ENCODE peak calls at places on chromosomes 12 and 14, in nine cellular contexts. E is AG10803, K is GM23338, P is WERI-Rb-1, B is ovary, L is AG04450, I is fibroblast of lung, V is astrocyte of the spinal cord, Y is psoas muscle. G is an unnamed sample.
A peak's percentile ranks its signal among the peaks of the same experiment; 100 is the strongest.

GRCh38 chr12:66600805-66601392 is 78.0 kb downstream of the GRIP1 start:
- DNase-seq in I (no peak), L (no peak), Y (no peak), V (no peak), P (no peak), K (no peak), E (no peak), B (no peak), G (no peak)

GRCh38 chr14:58639842-58640484 is 2.2 kb downstream of the DACT1 start:
- DNase-seq in E (peak; percentile 96), V (peak; percentile 87), K (peak; percentile 71), L (peak; percentile 49), B (peak; percentile 69), I (peak; percentile 91), Y (no peak), P (peak; percentile 58), G (peak; percentile 68)

GRCh38 chr12:47867496-47867941 is 37.3 kb downstream of the VDR start:
- DNase-seq in V (peak; percentile 90), Y (no peak), K (no peak), B (no peak), P (no peak), L (peak; percentile 70), I (peak; percentile 89), E (peak; percentile 85), G (no peak)

GRCh38 chr14:79011091-79011919 is 841.1 kb downstream of the NRXN3 start:
- DNase-seq in P (peak; percentile 11), L (peak; percentile 15), B (no peak), V (peak; percentile 81), E (peak; percentile 36), K (peak; percentile 65), I (peak; percentile 62), Y (no peak), G (no peak)

GRCh38 chr14:66005899-66006434 is 480.2 kb upstream of the CCDC196 start:
- DNase-seq in E (no peak), B (no peak), Y (no peak), P (no peak), L (no peak), K (no peak), V (no peak), I (no peak), G (no peak)

GRCh38 chr14:38838049-38838978 is 264.7 kb downstream of the SEC23A start:
- DNase-seq in V (no peak), L (no peak), E (no peak), Y (no peak), I (no peak), B (no peak), K (no peak), P (no peak), G (no peak)

GRCh38 chr14:29462772-29463171 is 464.9 kb downstream of the PRKD1 start:
- DNase-seq in B (no peak), Y (no peak), K (no peak), L (no peak), V (no peak), E (no peak), I (no peak), P (no peak), G (no peak)

GRCh38 chr12:5898874-5899273 is 46.2 kb downstream of the ANO2 start:
- DNase-seq in I (no peak), P (no peak), B (no peak), K (peak; percentile 76), E (no peak), V (no peak), L (no peak), Y (no peak), G (no peak)

GRCh38 chr14:71250791-71251190 is 343.5 kb downstream of the PCNX1 start:
- DNase-seq in B (no peak), K (no peak), Y (no peak), L (no peak), P (no peak), E (no peak), I (no peak), V (no peak), G (no peak)

GRCh38 chr14:22691171-22691570 is 47.0 kb upstream of the OR6J1 start:
- DNase-seq in Y (no peak), B (no peak), E (peak; percentile 72), I (peak; percentile 58), L (peak; percentile 1), P (no peak), K (no peak), V (peak; percentile 69), G (no peak)

GRCh38 chr14:90398315-90398811 is 1.5 kb downstream of the CALM1 start:
- DNase-seq in K (peak; percentile 22), B (peak; percentile 45), Y (peak; percentile 64), E (no peak), P (peak; percentile 27), I (no peak), V (peak; percentile 26), L (no peak), G (no peak)

GRCh38 chr12:109938947-109939346 is 38.9 kb downstream of the TCHP start:
- DNase-seq in P (no peak), B (no peak), Y (no peak), K (no peak), E (no peak), L (no peak), V (no peak), I (no peak), G (no peak)

GRCh38 chr14:60079723-60080122 is 12.0 kb upstream of the PCNX4 start:
- DNase-seq in P (no peak), E (no peak), K (peak; percentile 47), B (no peak), I (no peak), Y (no peak), V (no peak), L (no peak), G (no peak)

GRCh38 chr14:40317690-40318089 is 885.5 kb upstream of the FBXO33 start:
- DNase-seq in Y (no peak), L (no peak), E (no peak), I (no peak), B (no peak), K (no peak), P (no peak), V (no peak), G (no peak)

GRCh38 chr12:120939523-120939922 is 35.4 kb upstream of the SPPL3 start:
- DNase-seq in V (no peak), Y (peak; percentile 57), B (no peak), K (no peak), L (no peak), P (no peak), E (no peak), I (no peak), G (peak; percentile 10)

GRCh38 chr12:108573310-108573709 is 10.9 kb downstream of the ISCU start:
- DNase-seq in L (no peak), K (no peak), I (no peak), E (no peak), P (no peak), V (no peak), Y (no peak), B (no peak), G (no peak)

DNA sequence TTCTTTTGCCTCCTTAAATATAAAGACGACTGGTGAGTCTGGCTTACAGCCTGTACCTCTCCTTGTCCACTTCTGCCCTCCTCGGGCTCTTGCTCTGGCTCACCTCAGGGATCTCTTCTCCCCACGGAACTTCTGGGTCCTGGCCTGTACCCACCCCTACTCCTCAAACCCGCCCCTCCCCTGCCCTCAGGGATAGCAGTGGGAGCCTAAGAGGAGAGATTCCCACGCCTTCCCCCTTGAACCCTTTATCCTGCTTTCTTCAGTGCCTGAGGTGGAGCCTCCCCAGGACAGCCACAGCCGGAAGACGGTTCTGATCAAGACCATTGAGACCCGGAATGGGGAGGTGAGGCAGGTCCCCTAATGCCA is 2.7 kb downstream of the PRPH start:
- DNase-seq in V (no peak), B (no peak), E (no peak), L (no peak), I (no peak), Y (no peak), K (no peak), P (no peak), G (no peak)
- H3K4me3 ChIP-seq in V (no peak overlapping the region), B (no peak overlapping the region), E (no peak overlapping the region), L (no peak overlapping the region), I (no peak overlapping the region), Y (peak overlapping the region; percentile 41), K (peak overlapping the region; percentile 68), P (peak overlapping the region; percentile 60), G (no peak overlapping the region)

DNA sequence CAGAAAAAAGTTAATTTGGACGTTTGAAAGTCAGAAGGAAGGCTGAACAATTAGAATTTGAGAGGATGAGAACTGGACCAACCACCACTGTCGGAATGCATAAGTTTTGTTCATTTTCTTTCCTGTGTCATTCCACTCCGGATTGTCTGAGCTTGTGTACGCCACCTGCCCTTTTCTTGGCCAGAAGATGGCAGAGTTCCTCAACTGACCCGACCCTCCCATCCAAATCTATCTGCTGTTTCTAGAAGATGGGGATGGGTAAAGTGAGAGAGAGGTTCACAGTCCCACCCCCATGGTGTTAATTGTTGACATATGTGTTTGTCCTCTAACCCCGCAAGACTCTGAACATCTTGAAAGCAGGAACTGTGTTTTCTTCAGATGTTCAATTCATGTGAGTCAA is 388.0 kb downstream of the VRK1 start:
- DNase-seq in I (no peak), K (peak; percentile 48), B (no peak), Y (no peak), E (peak; percentile 7), V (peak; percentile 5), P (no peak), L (no peak), G (no peak)
- TF ChIP-seq CTCF in I (no peak), K (peak; percentile 64), B (no peak), Y (no peak), E (peak; percentile 39), V (peak; percentile 32), P (peak; percentile 63), L (no peak), G (peak; percentile 70)

GRCh38 chr14:21098134-21098891 is at the start of gene ZNF219:
- DNase-seq in P (peak; percentile 81), K (peak; percentile 93), L (no peak), Y (peak; percentile 70), E (peak; percentile 65), V (peak; percentile 30), I (peak; percentile 30), B (peak; percentile 69), G (no peak)

GRCh38 chr14:21098892-21099595 is 589 bp upstream of the ZNF219 start:
- DNase-seq in P (no peak), L (no peak), B (no peak), I (no peak), Y (no peak), K (no peak), E (no peak), V (no peak), G (no peak)

GRCh38 chr14:21097616-21098133 is 780 bp downstream of the ZNF219 start:
- DNase-seq in V (no peak), L (no peak), P (peak; percentile 44), Y (no peak), I (no peak), E (no peak), B (no peak), K (peak; percentile 84), G (no peak)

GRCh38 chr14:21100931-21101330 is at the start of gene TMEM253:
- DNase-seq in V (no peak), B (no peak), K (no peak), Y (no peak), I (no peak), P (no peak), E (no peak), L (no peak), G (no peak)

GRCh38 chr14:21099596-21099985 is 1.1 kb upstream of the ZNF219 start:
- DNase-seq in Y (no peak), B (no peak), K (no peak), I (no peak), V (no peak), P (no peak), E (no peak), L (no peak), G (no peak)
- H3K4me3 ChIP-seq in Y (peak overlapping the region; percentile 74), B (peak overlapping the region; percentile 71), K (peak overlapping the region; percentile 61), I (no peak overlapping the region), V (no peak overlapping the region), P (peak overlapping the region; percentile 77), E (peak overlapping the region; percentile 76), L (peak overlapping the region; percentile 73), G (peak overlapping the region; percentile 87)

GRCh38 chr14:23910081-23910875 is 43.3 kb upstream of the DHRS4 start:
- DNase-seq in P (peak; percentile 88), V (peak; percentile 48), L (peak; percentile 3), Y (no peak), E (peak; percentile 54), B (peak; percentile 45), K (peak; percentile 94), I (peak; percentile 53), G (no peak)
- TF ChIP-seq CTCF in P (peak; percentile 88), V (peak; percentile 94), L (peak; percentile 93), Y (peak; percentile 41), E (peak; percentile 90), B (no peak), K (peak; percentile 75), I (peak; percentile 93), G (peak; percentile 96)

G was measured in retinal pigment epithelial cell.